ENCODE peak calls at places on chromosome 20, in five cellular contexts. One of them, this sample, is unnamed.

GRCh38 chr20:45685896-45686295 is 15.9 kb upstream of the WFDC11 start:
- DNase-seq in transverse colon: no peak
- DNase-seq in stomach: no peak
- DNase-seq in GM12892: no peak
- DNase-seq in SK-N-MC: no peak
- DNase-seq in this sample: no peak

GRCh38 chr20:40956926-40957760 is 71.5 kb upstream of the TOP1 start:
- DNase-seq in SK-N-MC: no peak
- DNase-seq in stomach: peak
- DNase-seq in GM12892: no peak
- DNase-seq in transverse colon: no peak
- DNase-seq in this sample: peak

GRCh38 chr20:47274449-47275108 is 81.9 kb downstream of the ZMYND8 start:
- DNase-seq in SK-N-MC: no peak
- DNase-seq in GM12892: peak
- DNase-seq in transverse colon: no peak
- DNase-seq in stomach: no peak
- DNase-seq in this sample: peak

GRCh38 chr20:49685809-49686208 is 27.9 kb downstream of the B4GALT5 start:
- DNase-seq in SK-N-MC: peak
- DNase-seq in GM12892: no peak
- DNase-seq in stomach: no peak
- DNase-seq in transverse colon: no peak
- DNase-seq in this sample: no peak

GRCh38 chr20:3932277-3933073 is 43.3 kb downstream of the PANK2 start:
- DNase-seq in transverse colon: no peak
- DNase-seq in SK-N-MC: no peak
- DNase-seq in stomach: no peak
- DNase-seq in GM12892: no peak
- DNase-seq in this sample: no peak

GRCh38 chr20:8043687-8044278 is 24.2 kb upstream of the TMX4 start:
- DNase-seq in stomach: no peak
- DNase-seq in SK-N-MC: peak
- DNase-seq in transverse colon: no peak
- DNase-seq in GM12892: no peak
- DNase-seq in this sample: no peak

GRCh38 chr20:23205656-23206055 is 119.5 kb upstream of the CD93 start:
- DNase-seq in SK-N-MC: no peak
- DNase-seq in transverse colon: peak
- DNase-seq in GM12892: no peak
- DNase-seq in stomach: peak
- DNase-seq in this sample: peak

GRCh38 chr20:13492001-13492480 is 146.7 kb downstream of the TASP1 start:
- DNase-seq in transverse colon: no peak
- DNase-seq in GM12892: no peak
- DNase-seq in stomach: no peak
- DNase-seq in SK-N-MC: no peak
- DNase-seq in this sample: peak

GRCh38 chr20:60097285-60097684 is 139.1 kb downstream of the CDH26 start:
- DNase-seq in transverse colon: no peak
- DNase-seq in GM12892: no peak
- DNase-seq in stomach: no peak
- DNase-seq in SK-N-MC: no peak
- DNase-seq in this sample: no peak

GRCh38 chr20:44034451-44034850 is 119.8 kb downstream of the TOX2 start:
- DNase-seq in GM12892: no peak
- DNase-seq in stomach: peak
- DNase-seq in transverse colon: no peak
- DNase-seq in SK-N-MC: no peak
- DNase-seq in this sample: no peak

GRCh38 chr20:58907481-58908137 is 55.1 kb downstream of the GNAS start:
- DNase-seq in transverse colon: peak
- DNase-seq in SK-N-MC: peak
- DNase-seq in GM12892: peak
- DNase-seq in stomach: peak
- DNase-seq in this sample: peak

GRCh38 chr20:13418263-13419229 is 197.5 kb downstream of the ISM1 start:
- DNase-seq in SK-N-MC: no peak
- DNase-seq in stomach: no peak
- DNase-seq in GM12892: no peak
- DNase-seq in transverse colon: no peak
- DNase-seq in this sample: no peak

GRCh38 chr20:12030470-12030869 is 112.8 kb downstream of the BTBD3 start:
- DNase-seq in transverse colon: no peak
- DNase-seq in GM12892: no peak
- DNase-seq in stomach: no peak
- DNase-seq in SK-N-MC: no peak
- DNase-seq in this sample: no peak

GRCh38 chr20:2331901-2332565 is 36.2 kb downstream of the TGM3 start:
- DNase-seq in SK-N-MC: no peak
- DNase-seq in transverse colon: no peak
- DNase-seq in stomach: no peak
- DNase-seq in GM12892: no peak
- DNase-seq in this sample: no peak

GRCh38 chr20:33789109-33789857 is 21.9 kb upstream of the CHMP4B start:
- DNase-seq in SK-N-MC: no peak
- DNase-seq in transverse colon: peak
- DNase-seq in stomach: peak
- DNase-seq in GM12892: no peak
- DNase-seq in this sample: peak

GRCh38 chr20:5822569-5822968 is 72.4 kb downstream of the SHLD1 start:
- DNase-seq in GM12892: no peak
- DNase-seq in SK-N-MC: no peak
- DNase-seq in transverse colon: no peak
- DNase-seq in stomach: no peak
- DNase-seq in this sample: no peak

GRCh38 chr20:38995536-38996044 is 33.4 kb downstream of the DHX35 start:
- DNase-seq in SK-N-MC: no peak
- DNase-seq in stomach: no peak
- DNase-seq in GM12892: no peak
- DNase-seq in transverse colon: no peak
- DNase-seq in this sample: no peak

GRCh38 chr20:1813101-1813529 is 82.1 kb upstream of the SIRPA start:
- DNase-seq in SK-N-MC: no peak
- DNase-seq in transverse colon: peak
- DNase-seq in stomach: peak
- DNase-seq in GM12892: no peak
- DNase-seq in this sample: peak

GRCh38 chr20:53883098-53883762 is 187.2 kb downstream of the BCAS1 start:
- DNase-seq in stomach: no peak
- DNase-seq in SK-N-MC: no peak
- DNase-seq in transverse colon: no peak
- DNase-seq in GM12892: no peak
- DNase-seq in this sample: no peak

GRCh38 chr20:50027611-50028105 is 44.9 kb downstream of the SNAI1 start:
- DNase-seq in SK-N-MC: no peak
- DNase-seq in stomach: no peak
- DNase-seq in GM12892: no peak
- DNase-seq in transverse colon: peak
- DNase-seq in this sample: peak

GRCh38 chr20:57702091-57702490 is 7.7 kb downstream of the PMEPA1 start:
- DNase-seq in SK-N-MC: no peak
- DNase-seq in GM12892: no peak
- DNase-seq in stomach: no peak
- DNase-seq in transverse colon: no peak
- DNase-seq in this sample: no peak

GRCh38 chr20:8161262-8162071 is 29.4 kb downstream of the PLCB1 start:
- DNase-seq in SK-N-MC: no peak
- DNase-seq in stomach: no peak
- DNase-seq in GM12892: no peak
- DNase-seq in transverse colon: no peak
- DNase-seq in this sample: no peak

GRCh38 chr20:8709627-8710026 is 359.3 kb upstream of the PLCB4 start:
- DNase-seq in SK-N-MC: no peak
- DNase-seq in stomach: no peak
- DNase-seq in GM12892: no peak
- DNase-seq in transverse colon: no peak
- DNase-seq in this sample: no peak

GRCh38 chr20:7742479-7742878 is 197.8 kb downstream of the HAO1 start:
- DNase-seq in GM12892: no peak
- DNase-seq in transverse colon: no peak
- DNase-seq in stomach: peak
- DNase-seq in SK-N-MC: no peak
- DNase-seq in this sample: no peak

GRCh38 chr20:7926767-7927166 is 13.5 kb downstream of the HAO1 start:
- DNase-seq in stomach: no peak
- DNase-seq in GM12892: no peak
- DNase-seq in transverse colon: no peak
- DNase-seq in SK-N-MC: no peak
- DNase-seq in this sample: no peak

GRCh38 chr20:13291167-13291566 is 70.1 kb downstream of the ISM1 start:
- DNase-seq in GM12892: no peak
- DNase-seq in SK-N-MC: no peak
- DNase-seq in stomach: no peak
- DNase-seq in transverse colon: peak
- DNase-seq in this sample: no peak

GRCh38 chr20:50129662-50130345 is 16.9 kb upstream of the UBE2V1 start:
- DNase-seq in SK-N-MC: no peak
- DNase-seq in transverse colon: no peak
- DNase-seq in stomach: no peak
- DNase-seq in GM12892: no peak
- DNase-seq in this sample: peak

GRCh38 chr20:3781153-3781910 is at the start of gene SPEF1:
- DNase-seq in stomach: peak
- DNase-seq in SK-N-MC: no peak
- DNase-seq in GM12892: peak
- DNase-seq in transverse colon: peak
- DNase-seq in this sample: peak

GRCh38 chr20:40741507-40742106 is 52.6 kb upstream of the MAFB start:
- DNase-seq in transverse colon: peak
- DNase-seq in GM12892: peak
- DNase-seq in SK-N-MC: no peak
- DNase-seq in stomach: peak
- DNase-seq in this sample: no peak

GRCh38 chr20:57388953-57389694 is 2.1 kb upstream of the RBM38 start:
- DNase-seq in transverse colon: peak
- DNase-seq in GM12892: peak
- DNase-seq in stomach: peak
- DNase-seq in SK-N-MC: no peak
- DNase-seq in this sample: peak

GRCh38 chr20:64228086-64228485 is 27.5 kb upstream of the PCMTD2 start:
- DNase-seq in GM12892: no peak
- DNase-seq in SK-N-MC: no peak
- DNase-seq in transverse colon: no peak
- DNase-seq in stomach: no peak
- DNase-seq in this sample: no peak

GRCh38 chr20:10558635-10559187 is 115.1 kb downstream of the JAG1 start:
- DNase-seq in GM12892: no peak
- DNase-seq in stomach: no peak
- DNase-seq in SK-N-MC: no peak
- DNase-seq in transverse colon: no peak
- DNase-seq in this sample: no peak

DNA sequence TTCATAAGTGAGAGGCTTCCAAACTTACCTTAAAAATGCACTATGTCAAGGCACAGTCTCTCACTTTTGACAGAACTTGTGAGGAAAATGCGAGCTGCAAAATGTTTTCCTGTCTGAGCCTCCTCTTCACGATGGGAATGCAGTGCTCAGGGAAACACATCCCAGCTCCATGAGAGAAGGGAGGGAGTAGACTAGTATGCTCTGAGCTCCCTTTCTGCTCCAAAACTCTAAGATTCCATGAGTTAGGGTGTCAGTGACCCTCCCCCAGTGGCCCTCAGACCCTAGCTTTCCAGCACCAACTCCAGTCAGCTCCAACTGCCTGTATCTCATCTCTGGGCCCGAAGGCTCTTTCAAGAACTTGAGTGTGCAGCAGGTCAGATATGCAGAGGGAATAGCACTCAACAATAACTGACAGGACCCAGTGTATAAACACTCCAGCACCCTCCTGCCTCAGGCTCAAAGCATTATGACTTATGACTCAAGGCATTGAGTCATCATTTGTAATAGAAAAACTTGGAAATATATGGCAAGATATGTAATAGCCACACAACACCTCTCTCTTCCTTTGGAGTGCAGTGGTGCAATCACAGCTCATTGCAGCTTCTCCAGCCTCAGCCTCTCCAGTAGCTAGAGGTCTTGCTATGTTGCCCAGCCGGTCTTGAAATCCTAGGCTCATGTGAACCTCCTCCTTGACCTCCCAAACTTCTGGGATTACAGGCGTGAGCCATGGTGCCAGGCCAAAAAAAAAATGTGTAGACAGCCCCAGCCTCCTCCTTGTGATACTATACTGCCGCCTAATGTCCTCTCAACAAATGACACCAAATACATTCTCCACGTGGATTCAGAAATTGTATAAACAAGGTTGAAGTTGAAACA is 16.7 kb upstream of the ENTPD6 start:
- DNase-seq in stomach: peak
- DNase-seq in GM12892: no peak
- DNase-seq in SK-N-MC: no peak
- DNase-seq in transverse colon: no peak
- DNase-seq in this sample: peak
- TF ChIP-seq POLR2AphosphoS5 in stomach: no peak
- TF ChIP-seq POLR2AphosphoS5 in GM12892: no peak
- TF ChIP-seq POLR2AphosphoS5 in SK-N-MC: no peak
- TF ChIP-seq POLR2AphosphoS5 in transverse colon: no peak
- TF ChIP-seq POLR2AphosphoS5 in this sample: peak

DNA sequence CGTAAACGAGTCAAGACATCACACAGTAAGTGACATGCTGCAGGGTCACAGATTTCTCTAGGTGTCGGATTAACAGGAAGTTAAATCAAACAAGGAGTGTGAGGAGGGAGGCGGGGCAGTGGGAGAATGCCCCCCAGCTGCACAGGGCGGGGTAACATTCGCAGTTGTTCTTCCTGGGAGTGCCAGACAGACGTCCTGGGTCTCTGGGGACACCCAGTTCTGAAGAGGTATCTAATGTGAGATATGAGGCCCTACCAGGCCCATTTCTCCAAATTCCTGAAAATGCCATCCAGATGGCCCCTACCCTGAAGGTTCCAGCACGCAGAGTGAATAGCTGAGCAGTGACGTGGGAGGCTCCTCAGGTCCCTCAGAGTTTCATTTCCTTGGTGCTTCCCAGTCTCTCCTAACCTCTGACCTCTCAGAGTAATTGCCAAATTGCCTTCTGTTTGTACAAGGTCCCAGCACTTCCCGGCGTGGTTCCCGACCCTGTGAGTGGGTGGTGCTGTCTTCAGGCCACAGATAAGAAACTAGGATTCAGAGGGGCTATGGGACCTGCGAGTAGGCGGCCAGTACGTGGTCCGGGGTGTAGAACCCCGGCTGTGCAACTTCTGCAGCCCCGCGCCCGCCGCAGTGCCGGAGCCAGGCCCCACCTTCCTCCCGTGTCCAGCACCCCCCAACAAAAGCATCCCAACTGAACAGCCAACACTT is 1.8 kb downstream of the RRBP1 start:
- DNase-seq in transverse colon: peak
- DNase-seq in stomach: peak
- DNase-seq in GM12892: no peak
- DNase-seq in SK-N-MC: no peak
- DNase-seq in this sample: peak
- TF ChIP-seq POLR2AphosphoS5 in transverse colon: peak
- TF ChIP-seq POLR2AphosphoS5 in stomach: peak
- TF ChIP-seq POLR2AphosphoS5 in GM12892: no peak
- TF ChIP-seq POLR2AphosphoS5 in SK-N-MC: no peak
- TF ChIP-seq POLR2AphosphoS5 in this sample: no peak

GRCh38 chr20:62387219-62387913 is 463 bp downstream of the RPS21 start:
- DNase-seq in SK-N-MC: no peak
- DNase-seq in GM12892: no peak
- DNase-seq in stomach: no peak
- DNase-seq in transverse colon: no peak
- DNase-seq in this sample: no peak
- TF ChIP-seq POLR2AphosphoS5 in SK-N-MC: no peak
- TF ChIP-seq POLR2AphosphoS5 in GM12892: no peak
- TF ChIP-seq POLR2AphosphoS5 in stomach: no peak
- TF ChIP-seq POLR2AphosphoS5 in transverse colon: no peak
- TF ChIP-seq POLR2AphosphoS5 in this sample: no peak

GRCh38 chr20:51156041-51156795 is 133.3 kb upstream of the KCNG1 start:
- DNase-seq in GM12892: no peak
- DNase-seq in SK-N-MC: no peak
- DNase-seq in transverse colon: no peak
- DNase-seq in stomach: no peak
- DNase-seq in this sample: peak
- TF ChIP-seq POLR2AphosphoS5 in GM12892: no peak
- TF ChIP-seq POLR2AphosphoS5 in SK-N-MC: no peak
- TF ChIP-seq POLR2AphosphoS5 in transverse colon: peak
- TF ChIP-seq POLR2AphosphoS5 in stomach: peak
- TF ChIP-seq POLR2AphosphoS5 in this sample: peak